ENCODE peak calls at places on chromosomes 2 and 18, in ten cellular contexts. M is GF-D8; W is HTR-8/SVneo; G is stimulated activated CD8-positive, alpha-beta memory T cell treated with anti-CD3 and anti-CD28 coated beads, Interleukin-12 subunit alpha, Interleukin-12 subunit beta, amount 100 ng/mL, for 1 hour; L is T-helper 1 cell; Y is psoas muscle; O is NCI-H1694; C is mucosa of descending colon; P is cerebellum; A is NAMALWA. V is an unnamed sample.

GRCh38 chr2:174233771-174234275 is 14.5 kb downstream of the OLA1 start:
- DNase-seq in P (no peak), Y (no peak), G (no peak), A (no peak), O (no peak), M (no peak), W (no peak), C (no peak), L (no peak), V (no peak)

GRCh38 chr18:48893559-48894265 is 57.1 kb downstream of the SMAD7 start:
- DNase-seq in A (no peak), W (no peak), Y (no peak), G (no peak), L (no peak), C (peak), O (no peak), P (no peak), M (no peak), V (peak)

GRCh38 chr18:12308386-12309100 is 502 bp downstream of the TUBB6 start:
- DNase-seq in Y (peak), L (peak), A (no peak), G (no peak), O (peak), C (peak), P (no peak), W (peak), M (no peak), V (peak)

GRCh38 chr2:121771976-121772742 is 16.7 kb downstream of the TSN start:
- DNase-seq in P (no peak), A (peak), M (no peak), C (no peak), W (no peak), L (no peak), Y (no peak), G (no peak), O (peak), V (no peak)

GRCh38 chr2:173553589-173553988 is 198.9 kb downstream of the CDCA7 start:
- DNase-seq in L (no peak), A (no peak), Y (no peak), P (no peak), G (no peak), W (no peak), M (no peak), O (no peak), C (no peak), V (no peak)

GRCh38 chr18:57737661-57738060 is 65.5 kb downstream of the ATP8B1 start:
- DNase-seq in O (no peak), W (peak), P (no peak), M (peak), Y (peak), L (no peak), G (no peak), A (no peak), C (peak), V (peak)

GRCh38 chr2:41206004-41206403 is 754.1 kb upstream of the SLC8A1 start:
- DNase-seq in G (no peak), L (no peak), Y (no peak), M (no peak), A (no peak), W (no peak), P (no peak), C (no peak), O (no peak), V (no peak)

GRCh38 chr2:197838036-197838435 is 33.6 kb downstream of the PLCL1 start:
- DNase-seq in W (no peak), G (no peak), Y (no peak), M (no peak), L (peak), A (peak), O (no peak), P (no peak), C (no peak), V (no peak)

GRCh38 chr2:54757496-54757895 is 34.0 kb downstream of the EML6 start:
- DNase-seq in L (no peak), G (no peak), C (no peak), Y (no peak), W (no peak), P (no peak), M (no peak), A (peak), O (no peak), V (no peak)

V was measured in tibial artery.